ENCODE peak calls at places on chromosomes 2 and 18, in seven cellular contexts. Q, I, K, N, J, L and P are unnamed samples.

GRCh38 chr2:8403871-8404270 is 278.0 kb upstream of the ID2 start:
- DNase-seq in I (no peak), L (no peak), J (no peak), K (no peak), Q (no peak), N (no peak), P (no peak)

GRCh38 chr18:37385846-37386435 is 179.7 kb downstream of the CELF4 start:
- DNase-seq in N (peak; percentile 47), J (no peak), Q (peak; percentile 24), K (peak; percentile 56), I (no peak), L (peak; percentile 8), P (no peak)

GRCh38 chr2:30257266-30258214 is 26.2 kb downstream of the LBH start:
- DNase-seq in I (no peak), J (peak; percentile 33), N (no peak), L (no peak), K (no peak), Q (no peak), P (no peak)

GRCh38 chr2:23940262-23940975 is at the start of gene UBXN2A:
- DNase-seq in L (peak; percentile 77), Q (peak; percentile 45), N (peak; percentile 87), K (peak; percentile 96), J (peak; percentile 64), I (peak; percentile 82), P (peak; percentile 71)

GRCh38 chr2:8509613-8510012 is 172.2 kb upstream of the ID2 start:
- DNase-seq in K (no peak), Q (no peak), L (no peak), I (no peak), N (no peak), J (no peak), P (no peak)

GRCh38 chr2:7377861-7378569 is 460.8 kb downstream of the RNF144A start:
- DNase-seq in I (peak; percentile 36), Q (no peak), K (peak; percentile 42), N (peak; percentile 71), J (no peak), L (peak; percentile 23), P (no peak)

GRCh38 chr2:227464851-227465250 is 7.1 kb upstream of the AGFG1 start:
- DNase-seq in L (no peak), N (no peak), Q (no peak), J (no peak), I (no peak), K (no peak), P (no peak)

GRCh38 chr2:8684421-8684884 is 2.6 kb downstream of the ID2 start:
- DNase-seq in J (no peak), L (no peak), I (no peak), K (peak; percentile 54), N (peak; percentile 34), Q (peak; percentile 38), P (peak; percentile 21)

GRCh38 chr2:165144315-165144714 is 59.5 kb downstream of the SCN3A start:
- DNase-seq in L (no peak), J (no peak), N (no peak), I (no peak), K (peak; percentile 8), Q (no peak), P (no peak)

GRCh38 chr2:212520340-212520739 is 18.3 kb downstream of the ERBB4 start:
- DNase-seq in K (peak; percentile 33), J (no peak), I (no peak), N (peak; percentile 25), Q (peak; percentile 7), L (no peak), P (no peak)

GRCh38 chr18:62999392-62999791 is 284.1 kb downstream of the PHLPP1 start:
- DNase-seq in Q (no peak), J (no peak), I (no peak), N (peak; percentile 50), L (no peak), K (no peak), P (no peak)

GRCh38 chr18:74990563-74991081 is 218.3 kb downstream of the PTGR3 start:
- DNase-seq in L (no peak), K (no peak), J (no peak), N (no peak), I (no peak), Q (no peak), P (no peak)

GRCh38 chr2:179518891-179519290 is 254.3 kb upstream of the SESTD1 start:
- DNase-seq in I (no peak), K (no peak), J (no peak), L (no peak), N (no peak), Q (no peak), P (no peak)

GRCh38 chr2:173545364-173545734 is 190.7 kb downstream of the CDCA7 start:
- DNase-seq in Q (no peak), L (no peak), I (no peak), N (peak; percentile 43), J (no peak), K (no peak), P (no peak)

GRCh38 chr2:185291035-185291647 is 447.5 kb upstream of the FSIP2 start:
- DNase-seq in N (peak; percentile 79), L (peak; percentile 53), K (peak; percentile 82), J (no peak), I (peak; percentile 71), Q (peak; percentile 40), P (no peak)

GRCh38 chr2:233822781-233823730 is 31.3 kb downstream of the HJURP start:
- DNase-seq in I (peak; percentile 7), Q (no peak), L (no peak), N (no peak), J (no peak), K (no peak), P (peak; percentile 1)

GRCh38 chr2:239444626-239445625 is 44.1 kb upstream of the HDAC4 start:
- DNase-seq in L (peak; percentile 39), Q (no peak), N (no peak), I (no peak), J (no peak), K (peak; percentile 33), P (no peak)

GRCh38 chr2:240662681-240663080 is 20.0 kb downstream of the AQP12B start:
- DNase-seq in J (no peak), I (no peak), Q (no peak), K (no peak), L (no peak), N (no peak), P (no peak)

GRCh38 chr18:58378411-58378820 is 250.5 kb downstream of the ALPK2 start:
- DNase-seq in K (no peak), L (no peak), N (no peak), I (no peak), Q (no peak), J (no peak), P (no peak)

GRCh38 chr2:215843579-215843978 is 169.8 kb downstream of the MREG start:
- DNase-seq in L (peak; percentile 96), Q (peak; percentile 31), I (no peak), J (no peak), N (peak; percentile 93), K (no peak), P (no peak)

GRCh38 chr18:46261799-46262198 is 157.6 kb downstream of the HAUS1 start:
- DNase-seq in J (no peak), L (peak; percentile 38), N (no peak), K (no peak), I (no peak), Q (no peak), P (no peak)

GRCh38 chr2:20224716-20225293 is at the start of gene SDC1:
- DNase-seq in Q (no peak), L (peak; percentile 77), K (peak; percentile 84), J (no peak), N (peak; percentile 67), I (peak; percentile 79), P (no peak)

GRCh38 chr2:75464348-75464946 is 96.3 kb downstream of the EVA1A start:
- DNase-seq in I (no peak), K (no peak), N (peak; percentile 60), Q (peak; percentile 3), J (no peak), L (peak; percentile 12), P (no peak)

GRCh38 chr2:196592331-196592911 is 47.1 kb upstream of the CCDC150 start:
- DNase-seq in L (peak; percentile 27), N (peak; percentile 38), Q (no peak), I (no peak), J (no peak), K (no peak), P (no peak)

DNA sequence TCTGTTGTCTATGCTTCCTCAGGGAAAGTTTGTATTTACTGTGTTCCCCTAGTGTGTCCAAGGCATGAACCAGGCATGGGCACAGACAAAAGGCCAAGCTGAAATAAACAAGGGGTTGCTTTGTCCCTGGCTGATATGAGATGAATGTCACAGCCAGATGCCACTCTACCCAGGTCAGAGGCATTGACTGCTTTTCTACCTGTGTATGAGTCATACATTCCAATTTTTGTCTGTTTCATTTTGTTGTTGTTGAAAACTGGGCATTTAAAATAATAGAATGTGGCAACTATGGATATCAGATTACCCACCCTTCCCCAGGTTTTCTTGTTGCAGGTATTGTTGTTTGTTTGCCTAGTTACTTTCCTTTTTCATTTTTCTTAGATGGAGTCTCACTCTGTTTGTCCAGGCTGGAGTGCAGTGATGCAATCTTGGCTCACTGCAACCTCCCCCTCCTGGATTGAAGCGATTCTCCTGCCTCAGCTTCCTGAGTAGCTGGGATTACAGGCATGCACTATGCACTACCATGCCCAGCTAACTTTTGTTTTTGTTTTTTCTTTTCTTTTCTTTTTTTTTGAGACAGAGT is 70.2 kb downstream of the LRRC30 start:
- DNase-seq in Q (no peak), L (peak; percentile 46), I (no peak), N (peak; percentile 83), K (no peak), J (no peak), P (no peak)
- H3K9me3 ChIP-seq in Q (peaks cover 8% of the 10 kb centered on the region), L (no peaks in the 10 kb centered on the region), I (peaks cover 5% of the 10 kb centered on the region), N (peaks cover under 1% of the 10 kb centered on the region), K (peaks cover 6% of the 10 kb centered on the region), J (peaks cover 16% of the 10 kb centered on the region), P (no peaks in the 10 kb centered on the region)

DNA sequence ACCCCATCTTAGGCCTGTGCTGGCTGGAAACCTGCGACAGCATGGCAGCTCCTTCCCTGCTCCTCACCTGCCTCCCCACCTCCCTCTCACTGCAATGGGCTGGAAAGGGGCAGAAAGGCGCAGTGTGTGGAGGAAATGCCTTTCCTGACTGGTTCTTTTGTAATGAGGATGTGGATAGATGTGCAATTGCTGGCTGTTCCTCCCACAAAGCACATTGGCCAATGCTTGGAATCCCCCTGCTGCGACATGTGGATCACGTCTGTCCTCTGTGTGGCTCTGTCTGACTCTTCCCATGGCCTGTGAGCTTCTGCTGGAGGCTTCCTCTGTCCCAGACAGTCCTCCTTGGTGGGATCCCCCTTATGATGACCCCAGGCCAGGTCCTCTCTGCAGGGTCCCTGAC is 172.5 kb downstream of the NCK2 start:
- DNase-seq in Q (no peak), J (no peak), I (no peak), N (no peak), L (peak; percentile 58), K (no peak), P (no peak)
- H3K9me3 ChIP-seq in Q (no peaks in the 10 kb centered on the region), J (peaks cover 9% of the 10 kb centered on the region), I (peaks cover 6% of the 10 kb centered on the region), N (no peaks in the 10 kb centered on the region), L (peaks cover 2% of the 10 kb centered on the region), K (no peaks in the 10 kb centered on the region), P (peaks cover 5% of the 10 kb centered on the region)

GRCh38 chr2:42125887-42126594 is 43.1 kb upstream of the EML4 start:
- DNase-seq in K (peak; percentile 44), L (no peak), Q (no peak), J (no peak), N (no peak), I (no peak), P (no peak)
- H3K9me3 ChIP-seq in K (no peaks in the 10 kb centered on the region), L (no peaks in the 10 kb centered on the region), Q (no peaks in the 10 kb centered on the region), J (no peaks in the 10 kb centered on the region), N (no peaks in the 10 kb centered on the region), I (no peaks in the 10 kb centered on the region), P (no peaks in the 10 kb centered on the region)

DNA sequence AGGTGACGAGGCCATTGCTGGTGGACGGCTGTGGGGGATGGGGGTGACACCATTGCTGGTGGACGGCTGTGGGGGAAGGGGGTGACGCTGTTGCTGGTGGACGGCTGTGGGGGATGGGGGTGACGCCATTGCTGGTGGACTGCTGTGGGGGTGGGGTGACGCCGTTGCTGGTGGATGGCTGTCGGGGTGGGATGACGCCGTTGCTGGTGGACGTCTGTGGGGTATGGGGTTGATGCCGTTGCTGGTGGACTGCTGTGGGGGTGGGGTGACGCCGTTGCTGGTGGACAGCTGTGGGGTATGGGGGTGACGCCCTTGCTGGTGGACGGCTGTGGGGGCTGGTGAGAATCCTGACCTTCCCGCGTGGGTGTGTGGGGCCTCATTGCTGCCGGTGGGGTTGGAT is 47.1 kb downstream of the CTDP1 start:
- DNase-seq in L (no peak), J (no peak), Q (no peak), K (no peak), N (no peak), I (no peak), P (no peak)
- H3K9me3 ChIP-seq in L (peaks cover 30% of the 10 kb centered on the region), J (peaks cover 13% of the 10 kb centered on the region), Q (peaks cover 10% of the 10 kb centered on the region), K (peaks cover 2% of the 10 kb centered on the region), N (no peaks in the 10 kb centered on the region), I (peaks cover 9% of the 10 kb centered on the region), P (peaks cover 4% of the 10 kb centered on the region)